ENCODE peak calls at places on chromosomes 4 and X, in nine cellular contexts. A is stomach, U is suprapubic skin, I is sigmoid colon, V is transverse colon, G is HepG2, R is HCT116, H is spleen, C is K562. W is an unnamed sample. For H3K27me3, the result is how much of the 10 kb centered on the place peaks cover.

GRCh38 chrX:43703211-43703791 is 47.2 kb downstream of the MAOA start:
- DNase-seq in C (no peak), R (no peak), U (no peak), I (no peak), V (no peak), G (peak), H (no peak), A (no peak), W (no peak)

GRCh38 chr4:163331629-163332360 is 601 bp downstream of the NPY1R start:
- DNase-seq in U (no peak), G (no peak), A (no peak), R (no peak), H (peak), I (no peak), C (no peak), V (peak), W (no peak)

GRCh38 chrX:132463411-132463810 is 25.4 kb downstream of the MBNL3 start:
- DNase-seq in H (no peak), U (no peak), A (no peak), V (no peak), R (peak), I (no peak), C (peak), G (no peak), W (no peak)

GRCh38 chrX:79161655-79162054 is 17.2 kb downstream of the GPR174 start:
- DNase-seq in A (no peak), G (no peak), H (no peak), I (no peak), R (no peak), U (no peak), V (no peak), C (no peak), W (no peak)

GRCh38 chr4:184553891-184554290 is 79.5 kb upstream of the IRF2 start:
- DNase-seq in V (no peak), A (no peak), R (no peak), C (no peak), U (no peak), I (no peak), G (peak), H (no peak), W (no peak)

GRCh38 chrX:51148848-51149247 is 183.8 kb upstream of the NUDT10 start:
- DNase-seq in G (no peak), I (no peak), U (no peak), C (no peak), H (no peak), R (peak), V (no peak), A (no peak), W (no peak)

GRCh38 chr4:27011401-27011800 is 150.8 kb downstream of the STIM2 start:
- DNase-seq in V (no peak), H (no peak), I (no peak), U (no peak), C (no peak), G (no peak), A (no peak), R (no peak), W (no peak)

GRCh38 chrX:153409414-153410101 is 1.7 kb upstream of the ZFP92 start:
- DNase-seq in I (no peak), R (no peak), H (peak), U (no peak), C (no peak), V (no peak), G (peak), A (no peak), W (no peak)

GRCh38 chrX:68588653-68589371 is 58.7 kb upstream of the STARD8 start:
- DNase-seq in I (no peak), V (no peak), R (no peak), A (no peak), U (no peak), G (no peak), H (no peak), C (peak), W (no peak)

GRCh38 chr4:47383829-47384427 is 79.6 kb downstream of the COMMD8 start:
- DNase-seq in C (peak), I (no peak), A (no peak), V (no peak), H (no peak), U (no peak), G (peak), R (peak), W (no peak)

GRCh38 chr4:118997601-118998000 is 108.9 kb downstream of the SYNPO2 start:
- DNase-seq in C (no peak), U (no peak), H (no peak), R (no peak), V (no peak), I (no peak), A (no peak), G (no peak), W (no peak)

GRCh38 chr4:160026720-160027119 is 923.8 kb downstream of the RAPGEF2 start:
- DNase-seq in G (no peak), U (no peak), V (no peak), C (no peak), H (no peak), R (peak), A (no peak), I (no peak), W (no peak)

GRCh38 chrX:133916984-133917722 is 68.2 kb downstream of the GPC3 start:
- DNase-seq in A (no peak), I (no peak), V (no peak), U (no peak), R (no peak), C (no peak), H (no peak), G (no peak), W (no peak)

GRCh38 chrX:115357316-115357715 is 67.8 kb downstream of the LUZP4 start:
- DNase-seq in H (no peak), A (no peak), V (no peak), U (no peak), R (no peak), C (no peak), I (no peak), G (no peak), W (no peak)

GRCh38 chr4:52789774-52790173 is 38.5 kb upstream of the ERVMER34-1 start:
- DNase-seq in G (no peak), H (no peak), I (no peak), C (no peak), R (no peak), U (no peak), A (no peak), V (no peak), W (no peak)

GRCh38 chr4:84825701-84826100 is 140.8 kb downstream of the WDFY3 start:
- DNase-seq in V (no peak), U (no peak), H (no peak), R (no peak), C (no peak), I (no peak), A (no peak), G (no peak), W (no peak)

GRCh38 chr4:69859140-69859539 is 805 bp downstream of the SULT1E1 start:
- DNase-seq in C (no peak), A (no peak), G (no peak), R (no peak), U (no peak), V (no peak), H (no peak), I (no peak), W (no peak)

GRCh38 chr4:140673729-140674128 is 82.5 kb downstream of the TBC1D9 start:
- DNase-seq in H (no peak), A (no peak), U (no peak), I (no peak), V (no peak), C (no peak), G (no peak), R (no peak), W (no peak)

GRCh38 chr4:13169731-13170130 is 314.4 kb downstream of the RAB28 start:
- DNase-seq in C (no peak), V (no peak), H (no peak), R (no peak), G (no peak), I (no peak), A (no peak), U (no peak), W (no peak)

GRCh38 chr4:40576651-40577480 is 52.8 kb downstream of the RBM47 start:
- DNase-seq in U (peak), H (peak), R (peak), A (peak), V (peak), C (peak), I (peak), G (peak), W (peak)
- TF ChIP-seq POLR2A in U (no peak), H (no peak), R (no peak), A (no peak), V (peak), C (no peak), I (no peak), G (peak), W (no peak)

DNA sequence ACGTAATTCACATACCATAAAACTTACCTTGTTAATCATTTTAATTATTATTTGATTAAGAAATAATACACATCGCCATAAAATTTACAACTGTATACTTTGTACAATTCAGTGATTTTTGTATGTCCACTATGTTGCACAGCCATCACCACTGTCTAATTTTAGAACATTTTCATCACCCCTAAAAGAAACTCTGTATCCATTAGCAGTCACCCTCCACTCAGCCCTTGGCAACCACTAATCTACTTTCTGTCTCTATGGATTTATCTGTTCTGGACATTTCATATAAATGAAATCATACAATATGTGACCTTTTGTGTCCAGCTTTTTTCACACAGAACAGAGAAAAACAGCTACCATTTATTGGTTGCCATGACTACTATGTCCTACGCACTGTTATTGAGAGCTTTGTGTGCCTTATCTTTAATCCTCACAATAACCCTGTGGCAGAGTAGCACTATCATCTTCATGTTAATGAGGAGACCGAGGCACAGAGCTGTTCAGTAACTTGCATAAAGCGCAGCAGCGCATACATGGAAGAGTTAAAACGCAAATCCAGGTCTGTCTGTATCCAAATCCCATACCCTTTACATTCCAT is 64.6 kb upstream of the PAGE1 start:
- DNase-seq in I (no peak), V (no peak), U (no peak), G (no peak), H (no peak), C (no peak), A (no peak), R (no peak), W (no peak)
- H3K27me3 ChIP-seq in I (under half), V (under half), U (under half), G (under half), H (under half), C (under half), A (under half), R (under half), W (under half)

GRCh38 chrX:23822397-23822796 is 39.4 kb downstream of the SAT1 start:
- DNase-seq in U (no peak), C (no peak), A (no peak), H (no peak), G (peak), I (no peak), R (no peak), V (peak), W (no peak)
- TF ChIP-seq POLR2AphosphoS5 in U (no peak), C (no peak), A (no peak), H (no peak), G (no peak), I (no peak), R (no peak), V (peak), W (no peak)

GRCh38 chr4:41933997-41934812 is 1.0 kb upstream of the TMEM33 start:
- DNase-seq in G (peak), R (peak), V (no peak), U (no peak), A (no peak), C (no peak), H (no peak), I (no peak), W (no peak)

GRCh38 chr4:41935652-41936021 is 408 bp downstream of the TMEM33 start:
- DNase-seq in R (peak), A (no peak), H (no peak), G (peak), C (peak), V (no peak), U (no peak), I (no peak), W (no peak)

GRCh38 chr4:41932988-41933387 is 2.2 kb upstream of the TMEM33 start:
- DNase-seq in C (no peak), A (no peak), R (no peak), I (no peak), H (no peak), U (no peak), V (no peak), G (no peak), W (no peak)

GRCh38 chr4:41939016-41939623 is 3.9 kb downstream of the TMEM33 start:
- DNase-seq in R (no peak), U (no peak), V (no peak), I (no peak), H (no peak), A (no peak), C (no peak), G (peak), W (no peak)

GRCh38 chr4:41934813-41935651 is at the start of gene TMEM33:
- DNase-seq in R (peak), G (peak), A (peak), U (peak), C (peak), V (peak), H (peak), I (peak), W (peak)
- TF ChIP-seq POLR2A in R (peak), G (peak), A (peak), U (peak), C (peak), V (peak), H (peak), I (peak), W (no peak)

DNA sequence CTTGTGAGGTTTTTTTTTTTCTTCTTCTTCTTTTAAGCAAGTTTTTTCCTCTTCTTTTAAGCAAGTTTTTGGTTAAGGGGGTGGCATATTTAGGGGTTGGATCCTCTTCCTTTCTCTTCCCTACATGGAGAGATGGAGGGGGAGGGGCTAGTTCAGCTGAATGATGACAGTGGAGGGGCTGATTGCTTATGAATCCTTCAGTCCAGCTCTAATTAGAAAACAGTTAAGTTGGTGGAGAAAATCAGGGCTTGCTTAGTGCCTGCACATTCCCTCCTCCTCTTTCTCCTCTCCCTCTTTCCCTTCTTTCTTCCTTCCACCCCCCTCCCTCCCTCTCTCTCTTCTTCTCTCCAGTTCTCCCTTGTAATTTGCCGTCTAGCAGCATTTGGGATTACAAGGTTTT is 4.4 kb upstream of the HAND2 start:
- DNase-seq in U (no peak), V (no peak), C (no peak), R (no peak), G (no peak), H (no peak), A (no peak), I (peak), W (no peak)
- H3K27me3 ChIP-seq in U (half or more), V (half or more), C (under half), R (under half), G (under half), H (half or more), A (half or more), I (under half), W (under half)

GRCh38 chr4:150005537-150005936 is 72.7 kb upstream of the DCLK2 start:
- DNase-seq in R (no peak), I (no peak), U (no peak), C (no peak), A (no peak), G (no peak), V (no peak), H (no peak), W (no peak)

GRCh38 chr4:150004481-150004880 is 73.8 kb upstream of the DCLK2 start:
- DNase-seq in V (no peak), A (no peak), I (no peak), H (no peak), U (no peak), C (no peak), G (no peak), R (no peak), W (no peak)

GRCh38 chr4:150007512-150007911 is 70.7 kb upstream of the DCLK2 start:
- DNase-seq in R (peak), U (no peak), H (no peak), V (no peak), A (no peak), C (no peak), G (no peak), I (no peak), W (no peak)

GRCh38 chr4:150009533-150009932 is 68.7 kb upstream of the DCLK2 start:
- DNase-seq in A (no peak), U (no peak), C (no peak), V (no peak), I (no peak), H (no peak), G (no peak), R (no peak), W (no peak)

DNA sequence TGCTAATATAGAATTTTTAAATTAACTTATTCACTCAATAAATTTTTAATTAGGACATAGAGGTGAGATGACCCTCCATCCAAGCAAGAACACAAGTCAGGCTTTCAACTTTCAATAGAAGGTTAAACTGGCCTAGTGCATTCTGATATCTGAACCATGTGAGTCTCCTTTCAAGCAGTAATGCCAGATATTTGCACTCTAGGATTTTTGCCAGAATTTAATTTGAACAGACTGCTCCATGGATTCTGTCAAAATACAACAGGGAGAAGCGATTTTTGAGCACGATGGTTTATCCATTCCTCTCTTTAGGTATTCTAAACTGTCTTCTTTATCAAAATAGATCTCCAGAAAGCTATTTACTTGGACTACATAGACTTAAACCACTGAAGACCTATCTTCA is 72.0 kb upstream of the DCLK2 start:
- DNase-seq in U (no peak), R (no peak), V (no peak), G (no peak), A (no peak), I (no peak), H (no peak), C (no peak), W (no peak)
- TF ChIP-seq POLR2AphosphoS5 in U (no peak), R (no peak), V (no peak), G (no peak), A (no peak), I (no peak), H (no peak), C (no peak), W (no peak)

GRCh38 chrX:12999422-12999821 is 24.5 kb downstream of the TMSB4X start:
- DNase-seq in C (no peak), A (no peak), U (no peak), R (no peak), V (no peak), I (no peak), G (no peak), H (no peak), W (no peak)
- TF ChIP-seq POLR2A in C (no peak), A (no peak), U (no peak), R (no peak), V (no peak), I (no peak), G (no peak), H (no peak), W (no peak)

GRCh38 chrX:130246084-130246483 is 22.6 kb downstream of the ZNF280C start:
- DNase-seq in V (no peak), G (no peak), U (no peak), H (no peak), R (no peak), C (no peak), I (no peak), A (no peak), W (no peak)
- H3K27me3 ChIP-seq in V (under half), G (under half), U (under half), H (under half), R (under half), C (under half), I (under half), A (under half), W (under half)

GRCh38 chr4:6556263-6556662 is 18.7 kb upstream of the MAN2B2 start:
- DNase-seq in I (no peak), V (no peak), R (no peak), U (no peak), H (no peak), C (no peak), G (no peak), A (no peak), W (no peak)
- TF ChIP-seq POLR2AphosphoS5 in I (no peak), V (no peak), R (no peak), U (no peak), H (no peak), C (no peak), G (no peak), A (no peak), W (no peak)